ENCODE peak calls at places on chromosomes 6 and 20, in five cellular contexts. One of them, this sample, is unnamed.

GRCh38 chr20:20843982-20844381 is 131.5 kb upstream of the RALGAPA2 start:
- DNase-seq in HepG2: no peak
- DNase-seq in H1: no peak
- DNase-seq in HCT116: no peak
- DNase-seq in GM12878: no peak
- DNase-seq in this sample: peak; percentile 12

GRCh38 chr6:35948725-35949124 is 27.8 kb upstream of the SRPK1 start:
- DNase-seq in H1: no peak
- DNase-seq in HCT116: peak; percentile 40
- DNase-seq in HepG2: peak; percentile 38
- DNase-seq in GM12878: no peak
- DNase-seq in this sample: no peak

GRCh38 chr6:21593927-21594421 is 423 bp downstream of the SOX4 start:
- DNase-seq in H1: no peak
- DNase-seq in HepG2: peak; percentile 25
- DNase-seq in GM12878: no peak
- DNase-seq in HCT116: no peak
- DNase-seq in this sample: no peak

GRCh38 chr6:116385462-116385807 is 14.7 kb downstream of the DSE start:
- DNase-seq in H1: no peak
- DNase-seq in HepG2: no peak
- DNase-seq in HCT116: no peak
- DNase-seq in GM12878: no peak
- DNase-seq in this sample: no peak

GRCh38 chr6:128005009-128005408 is 104.2 kb upstream of the THEMIS start:
- DNase-seq in HepG2: no peak
- DNase-seq in HCT116: no peak
- DNase-seq in GM12878: no peak
- DNase-seq in H1: no peak
- DNase-seq in this sample: no peak

GRCh38 chr6:34657307-34657978 is 39.1 kb downstream of the ILRUN start:
- DNase-seq in HCT116: no peak
- DNase-seq in HepG2: peak; percentile 98
- DNase-seq in H1: no peak
- DNase-seq in GM12878: no peak
- DNase-seq in this sample: peak; percentile 49

GRCh38 chr20:24998631-24999445 is 6.3 kb upstream of the APMAP start:
- DNase-seq in H1: no peak
- DNase-seq in GM12878: no peak
- DNase-seq in HepG2: no peak
- DNase-seq in HCT116: no peak
- DNase-seq in this sample: no peak

GRCh38 chr20:19433371-19434316 is 221.2 kb downstream of the SLC24A3 start:
- DNase-seq in H1: no peak
- DNase-seq in GM12878: no peak
- DNase-seq in HepG2: no peak
- DNase-seq in HCT116: no peak
- DNase-seq in this sample: no peak

GRCh38 chr6:81774542-81774941 is 22.1 kb upstream of the TENT5A start:
- DNase-seq in HCT116: no peak
- DNase-seq in HepG2: peak; percentile 86
- DNase-seq in GM12878: no peak
- DNase-seq in H1: no peak
- DNase-seq in this sample: no peak

GRCh38 chr6:157172088-157172768 is 151.1 kb downstream of the TMEM242 start:
- DNase-seq in H1: no peak
- DNase-seq in HepG2: no peak
- DNase-seq in GM12878: no peak
- DNase-seq in HCT116: no peak
- DNase-seq in this sample: no peak

GRCh38 chr6:44730771-44731391 is 343.4 kb downstream of the CDC5L start:
- DNase-seq in HCT116: no peak
- DNase-seq in GM12878: no peak
- DNase-seq in HepG2: no peak
- DNase-seq in H1: no peak
- DNase-seq in this sample: no peak

GRCh38 chr6:72620866-72621242 is 1.0 kb upstream of the KCNQ5 start:
- DNase-seq in GM12878: no peak
- DNase-seq in HCT116: no peak
- DNase-seq in HepG2: no peak
- DNase-seq in H1: no peak
- DNase-seq in this sample: no peak

GRCh38 chr6:138956244-138956924 is 31.7 kb downstream of the REPS1 start:
- DNase-seq in H1: no peak
- DNase-seq in HCT116: no peak
- DNase-seq in GM12878: no peak
- DNase-seq in HepG2: peak; percentile 8
- DNase-seq in this sample: no peak

GRCh38 chr6:100427452-100427851 is 37.3 kb downstream of the SIM1 start:
- DNase-seq in HepG2: no peak
- DNase-seq in HCT116: no peak
- DNase-seq in H1: no peak
- DNase-seq in GM12878: no peak
- DNase-seq in this sample: no peak

GRCh38 chr6:134173936-134174789 is 121.7 kb upstream of the SLC2A12 start:
- DNase-seq in GM12878: peak; percentile 54
- DNase-seq in H1: no peak
- DNase-seq in HepG2: peak; percentile 79
- DNase-seq in HCT116: peak; percentile 76
- DNase-seq in this sample: peak; percentile 63

GRCh38 chr6:16966821-16967817 is 134.7 kb upstream of the STMND1 start:
- DNase-seq in GM12878: no peak
- DNase-seq in HepG2: no peak
- DNase-seq in H1: no peak
- DNase-seq in HCT116: no peak
- DNase-seq in this sample: no peak

GRCh38 chr20:23340524-23340923 is 10.1 kb upstream of the NXT1 start:
- DNase-seq in GM12878: no peak
- DNase-seq in H1: no peak
- DNase-seq in HCT116: peak; percentile 54
- DNase-seq in HepG2: peak; percentile 77
- DNase-seq in this sample: peak; percentile 77

GRCh38 chr6:2410982-2411381 is 165.6 kb upstream of the GMDS start:
- DNase-seq in HepG2: no peak
- DNase-seq in GM12878: no peak
- DNase-seq in H1: no peak
- DNase-seq in HCT116: no peak
- DNase-seq in this sample: no peak

GRCh38 chr6:85641916-85642773 is 541 bp downstream of the SYNCRIP start:
- DNase-seq in GM12878: no peak
- DNase-seq in HepG2: peak; percentile 35
- DNase-seq in HCT116: no peak
- DNase-seq in H1: no peak
- DNase-seq in this sample: peak; percentile 57

DNA sequence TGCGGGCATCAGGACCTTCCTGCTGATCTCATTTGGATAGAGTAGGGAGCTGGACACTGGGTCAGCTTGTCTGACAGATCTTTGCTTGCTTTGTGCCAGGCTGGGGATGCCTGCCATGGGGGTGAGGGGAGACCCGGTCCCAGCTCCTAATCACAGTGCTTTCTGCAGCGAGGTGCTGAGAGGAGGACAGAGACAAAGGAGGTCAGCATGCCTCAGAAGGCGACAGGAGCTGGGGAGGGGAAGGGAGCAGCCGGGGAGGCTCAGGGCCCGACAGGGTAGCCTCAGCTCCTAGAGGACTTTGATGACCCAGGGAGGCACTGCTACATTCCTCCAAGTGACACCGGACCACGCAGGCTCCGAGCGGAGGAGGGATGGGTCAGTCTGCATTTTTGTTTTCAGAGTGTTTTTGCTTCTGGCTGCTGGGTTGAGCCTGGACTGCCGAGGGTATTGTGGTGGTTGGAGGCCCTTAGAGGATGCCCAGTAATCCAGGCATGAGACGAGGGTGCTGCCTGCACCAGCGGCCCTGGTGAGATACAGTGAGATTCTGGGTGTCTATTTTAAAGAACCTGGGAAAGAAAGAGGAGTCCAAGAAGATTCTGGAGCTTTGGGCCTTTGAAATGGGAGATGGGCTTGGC is 7.8 kb downstream of the RBM38 start:
- DNase-seq in H1: no peak
- DNase-seq in HepG2: no peak
- DNase-seq in GM12878: no peak
- DNase-seq in HCT116: no peak
- DNase-seq in this sample: no peak
- TF ChIP-seq SRF in H1: no peak
- TF ChIP-seq SRF in HepG2: no peak
- TF ChIP-seq SRF in GM12878: no peak
- TF ChIP-seq SRF in HCT116: no peak
- TF ChIP-seq SRF in this sample: no peak

GRCh38 chr20:12210591-12210990 is 292.9 kb downstream of the BTBD3 start:
- DNase-seq in HCT116: no peak
- DNase-seq in HepG2: no peak
- DNase-seq in H1: no peak
- DNase-seq in GM12878: no peak
- DNase-seq in this sample: no peak
- TF ChIP-seq JUND in HCT116: no peak
- TF ChIP-seq JUND in HepG2: no peak
- TF ChIP-seq JUND in H1: no peak
- TF ChIP-seq JUND in GM12878: no peak
- TF ChIP-seq JUND in this sample: no peak

GRCh38 chr6:75848274-75848673 is 99.2 kb downstream of the MYO6 start:
- DNase-seq in H1: no peak
- DNase-seq in HepG2: no peak
- DNase-seq in GM12878: no peak
- DNase-seq in HCT116: no peak
- DNase-seq in this sample: no peak
- H3K4me1 ChIP-seq in H1: no peaks in the 10 kb centered on the region
- H3K4me1 ChIP-seq in HepG2: peaks cover 14% of the 10 kb centered on the region
- H3K4me1 ChIP-seq in GM12878: no peaks in the 10 kb centered on the region
- H3K4me1 ChIP-seq in HCT116: peaks cover 21% of the 10 kb centered on the region
- H3K4me1 ChIP-seq in this sample: no peaks in the 10 kb centered on the region

GRCh38 chr6:7125290-7125689 is 17.5 kb downstream of the RREB1 start:
- DNase-seq in H1: no peak
- DNase-seq in GM12878: no peak
- DNase-seq in HCT116: no peak
- DNase-seq in HepG2: no peak
- DNase-seq in this sample: no peak

GRCh38 chr6:7124631-7125030 is 16.9 kb downstream of the RREB1 start:
- DNase-seq in HCT116: no peak
- DNase-seq in GM12878: no peak
- DNase-seq in H1: no peak
- DNase-seq in HepG2: no peak
- DNase-seq in this sample: no peak

GRCh38 chr6:7121704-7122241 is 14.0 kb downstream of the RREB1 start:
- DNase-seq in H1: no peak
- DNase-seq in HepG2: no peak
- DNase-seq in GM12878: no peak
- DNase-seq in HCT116: no peak
- DNase-seq in this sample: no peak

GRCh38 chr6:7124114-7124513 is 16.4 kb downstream of the RREB1 start:
- DNase-seq in HepG2: no peak
- DNase-seq in GM12878: no peak
- DNase-seq in H1: no peak
- DNase-seq in HCT116: no peak
- DNase-seq in this sample: no peak

GRCh38 chr6:7122684-7123083 is 14.9 kb downstream of the RREB1 start:
- DNase-seq in H1: no peak
- DNase-seq in GM12878: no peak
- DNase-seq in HCT116: no peak
- DNase-seq in HepG2: no peak
- DNase-seq in this sample: no peak
- TF ChIP-seq SRF in H1: no peak
- TF ChIP-seq SRF in GM12878: no peak
- TF ChIP-seq SRF in HCT116: no peak
- TF ChIP-seq SRF in HepG2: no peak
- TF ChIP-seq SRF in this sample: no peak

GRCh38 chr6:42401605-42401935 is 50.2 kb downstream of the TRERF1 start:
- DNase-seq in H1: no peak
- DNase-seq in HCT116: no peak
- DNase-seq in HepG2: no peak
- DNase-seq in GM12878: no peak
- DNase-seq in this sample: no peak

GRCh38 chr6:42403415-42403814 is 48.3 kb downstream of the TRERF1 start:
- DNase-seq in HepG2: no peak
- DNase-seq in H1: no peak
- DNase-seq in GM12878: no peak
- DNase-seq in HCT116: no peak
- DNase-seq in this sample: no peak

GRCh38 chr6:42402184-42402583 is 49.5 kb downstream of the TRERF1 start:
- DNase-seq in H1: no peak
- DNase-seq in GM12878: peak; percentile 74
- DNase-seq in HCT116: peak; percentile 58
- DNase-seq in HepG2: no peak
- DNase-seq in this sample: no peak

GRCh38 chr6:42400886-42401604 is 50.7 kb downstream of the TRERF1 start:
- DNase-seq in H1: no peak
- DNase-seq in HCT116: no peak
- DNase-seq in GM12878: no peak
- DNase-seq in HepG2: no peak
- DNase-seq in this sample: no peak

DNA sequence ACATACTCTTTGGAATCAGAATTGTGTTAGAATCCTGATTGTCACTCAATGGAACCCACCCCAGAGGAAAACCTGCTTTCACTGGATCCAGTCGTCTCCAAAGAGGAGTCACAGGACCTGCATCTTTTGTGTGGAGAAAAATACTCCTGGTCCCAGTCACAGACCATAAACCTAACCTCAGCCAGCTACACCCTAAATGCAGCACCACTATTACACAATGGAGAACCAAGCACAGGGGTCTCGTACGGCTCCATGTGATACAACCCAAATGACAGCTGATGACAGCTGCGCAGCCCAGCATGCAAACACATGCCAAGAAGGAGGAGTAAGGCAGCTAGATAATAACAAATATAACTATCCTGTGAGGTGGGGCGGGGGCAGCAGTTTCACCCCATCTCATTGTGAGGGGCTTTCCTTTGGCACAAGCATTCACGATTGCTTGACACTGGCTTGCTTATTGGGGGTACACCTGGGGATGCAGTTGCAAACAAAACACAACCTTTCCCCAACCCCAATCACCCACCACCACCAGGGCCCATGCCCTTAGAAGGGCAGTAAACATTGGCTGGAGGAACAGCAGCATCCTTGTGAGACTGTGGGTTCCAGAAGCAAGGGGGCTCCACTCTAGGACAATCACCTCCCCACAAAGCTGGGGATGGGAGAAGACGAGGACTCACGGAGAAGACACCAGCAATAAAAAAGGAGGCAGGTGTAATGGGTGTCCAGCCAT is 51.5 kb downstream of the TRERF1 start:
- DNase-seq in GM12878: no peak
- DNase-seq in HCT116: no peak
- DNase-seq in H1: no peak
- DNase-seq in HepG2: no peak
- DNase-seq in this sample: no peak
- TF ChIP-seq JUND in GM12878: no peak
- TF ChIP-seq JUND in HCT116: no peak
- TF ChIP-seq JUND in H1: no peak
- TF ChIP-seq JUND in HepG2: no peak
- TF ChIP-seq JUND in this sample: no peak

GRCh38 chr6:51015394-51015793 is 196.7 kb downstream of the TFAP2B start:
- DNase-seq in HepG2: no peak
- DNase-seq in GM12878: no peak
- DNase-seq in HCT116: no peak
- DNase-seq in H1: no peak
- DNase-seq in this sample: no peak
- H3K4me1 ChIP-seq in HepG2: no peaks in the 10 kb centered on the region
- H3K4me1 ChIP-seq in GM12878: no peaks in the 10 kb centered on the region
- H3K4me1 ChIP-seq in HCT116: no peaks in the 10 kb centered on the region
- H3K4me1 ChIP-seq in H1: no peaks in the 10 kb centered on the region
- H3K4me1 ChIP-seq in this sample: no peaks in the 10 kb centered on the region

GRCh38 chr20:2300420-2300819 is 4.6 kb downstream of the TGM3 start:
- DNase-seq in HepG2: no peak
- DNase-seq in HCT116: no peak
- DNase-seq in H1: no peak
- DNase-seq in GM12878: no peak
- DNase-seq in this sample: peak; percentile 10
- TF ChIP-seq SRF in HepG2: no peak
- TF ChIP-seq SRF in HCT116: no peak
- TF ChIP-seq SRF in H1: no peak
- TF ChIP-seq SRF in GM12878: no peak
- TF ChIP-seq SRF in this sample: no peak

This sample was measured in K562.